ENCODE peak calls at places on chromosomes 1 and 21, in five cellular contexts. One of them, this sample, is unnamed.
A peak's percentile ranks its signal among the peaks of the same experiment; 100 is the strongest.

GRCh38 chr1:22527555-22528296 is 35.6 kb upstream of the EPHA8 start:
- DNase-seq in AG04450: no peak
- DNase-seq in heart right ventricle: no peak
- DNase-seq in testis: no peak
- DNase-seq in ovary: no peak
- DNase-seq in this sample: no peak

GRCh38 chr1:99685516-99686180 is 39.7 kb downstream of the PALMD start:
- DNase-seq in AG04450: peak; percentile 68
- DNase-seq in heart right ventricle: peak; percentile 68
- DNase-seq in testis: peak; percentile 86
- DNase-seq in ovary: peak; percentile 77
- DNase-seq in this sample: peak; percentile 80

GRCh38 chr1:59096501-59096900 is 200.4 kb upstream of the FGGY start:
- DNase-seq in AG04450: no peak
- DNase-seq in heart right ventricle: peak; percentile 29
- DNase-seq in testis: no peak
- DNase-seq in ovary: no peak
- DNase-seq in this sample: no peak

GRCh38 chr21:44345495-44345894 is 6.3 kb upstream of the CFAP410 start:
- DNase-seq in AG04450: no peak
- DNase-seq in heart right ventricle: no peak
- DNase-seq in testis: no peak
- DNase-seq in ovary: no peak
- DNase-seq in this sample: no peak

GRCh38 chr1:47393141-47393540 is 22.9 kb upstream of the FOXE3 start:
- DNase-seq in AG04450: no peak
- DNase-seq in heart right ventricle: no peak
- DNase-seq in testis: no peak
- DNase-seq in ovary: no peak
- DNase-seq in this sample: no peak

GRCh38 chr1:27637052-27637451 is 2.1 kb upstream of the FGR start:
- DNase-seq in AG04450: no peak
- DNase-seq in heart right ventricle: no peak
- DNase-seq in testis: no peak
- DNase-seq in ovary: no peak
- DNase-seq in this sample: no peak

GRCh38 chr1:209862598-209863498 is 35.1 kb downstream of the UTP25 start:
- DNase-seq in AG04450: no peak
- DNase-seq in heart right ventricle: no peak
- DNase-seq in testis: no peak
- DNase-seq in ovary: no peak
- DNase-seq in this sample: no peak

GRCh38 chr1:40257313-40257687 is 736 bp upstream of the ZMPSTE24 start:
- DNase-seq in AG04450: no peak
- DNase-seq in heart right ventricle: no peak
- DNase-seq in testis: no peak
- DNase-seq in ovary: no peak
- DNase-seq in this sample: no peak

GRCh38 chr1:159646687-159647086 is 59.1 kb downstream of the APCS start:
- DNase-seq in AG04450: no peak
- DNase-seq in heart right ventricle: no peak
- DNase-seq in testis: no peak
- DNase-seq in ovary: no peak
- DNase-seq in this sample: no peak

GRCh38 chr1:235502601-235503332 is 1.5 kb downstream of the B3GALNT2 start:
- DNase-seq in AG04450: peak; percentile 27
- DNase-seq in heart right ventricle: no peak
- DNase-seq in testis: no peak
- DNase-seq in ovary: no peak
- DNase-seq in this sample: no peak

GRCh38 chr1:38287036-38287435 is 240.4 kb upstream of the POU3F1 start:
- DNase-seq in AG04450: no peak
- DNase-seq in heart right ventricle: no peak
- DNase-seq in testis: no peak
- DNase-seq in ovary: no peak
- DNase-seq in this sample: no peak

GRCh38 chr1:3779912-3780416 is 7.4 kb downstream of the SMIM1 start:
- DNase-seq in AG04450: no peak
- DNase-seq in heart right ventricle: no peak
- DNase-seq in testis: no peak
- DNase-seq in ovary: no peak
- DNase-seq in this sample: no peak

GRCh38 chr1:9068971-9069323 is 488 bp downstream of the SLC2A5 start:
- DNase-seq in AG04450: no peak
- DNase-seq in heart right ventricle: no peak
- DNase-seq in testis: no peak
- DNase-seq in ovary: no peak
- DNase-seq in this sample: no peak

GRCh38 chr1:244887281-244887680 is 22.9 kb upstream of the HNRNPU start:
- DNase-seq in AG04450: no peak
- DNase-seq in heart right ventricle: no peak
- DNase-seq in testis: no peak
- DNase-seq in ovary: no peak
- DNase-seq in this sample: no peak

GRCh38 chr1:31843506-31843905 is 27.7 kb upstream of the SPOCD1 start:
- DNase-seq in AG04450: peak; percentile 10
- DNase-seq in heart right ventricle: no peak
- DNase-seq in testis: no peak
- DNase-seq in ovary: no peak
- DNase-seq in this sample: no peak

GRCh38 chr1:236128646-236129178 is 13.6 kb upstream of the GPR137B start:
- DNase-seq in AG04450: no peak
- DNase-seq in heart right ventricle: no peak
- DNase-seq in testis: no peak
- DNase-seq in ovary: no peak
- DNase-seq in this sample: no peak

GRCh38 chr1:83756984-83757717 is 241.8 kb downstream of the TTLL7 start:
- DNase-seq in AG04450: no peak
- DNase-seq in heart right ventricle: no peak
- DNase-seq in testis: peak; percentile 15
- DNase-seq in ovary: no peak
- DNase-seq in this sample: no peak

GRCh38 chr1:11940260-11940921 is 5.9 kb downstream of the PLOD1 start:
- DNase-seq in AG04450: no peak
- DNase-seq in heart right ventricle: no peak
- DNase-seq in testis: peak; percentile 31
- DNase-seq in ovary: no peak
- DNase-seq in this sample: no peak

GRCh38 chr1:221832617-221833016 is 90.7 kb upstream of the DUSP10 start:
- DNase-seq in AG04450: no peak
- DNase-seq in heart right ventricle: peak; percentile 17
- DNase-seq in testis: peak; percentile 25
- DNase-seq in ovary: no peak
- DNase-seq in this sample: no peak

GRCh38 chr1:6756455-6756854 is 28.8 kb upstream of the CAMTA1 start:
- DNase-seq in AG04450: no peak
- DNase-seq in heart right ventricle: no peak
- DNase-seq in testis: no peak
- DNase-seq in ovary: no peak
- DNase-seq in this sample: no peak

GRCh38 chr1:27724961-27725373 is 794 bp upstream of the FAM76A start:
- DNase-seq in AG04450: no peak
- DNase-seq in heart right ventricle: peak; percentile 30
- DNase-seq in testis: peak; percentile 64
- DNase-seq in ovary: peak; percentile 51
- DNase-seq in this sample: no peak

GRCh38 chr1:94329276-94329675 is 88.9 kb upstream of the ABCD3 start:
- DNase-seq in AG04450: no peak
- DNase-seq in heart right ventricle: no peak
- DNase-seq in testis: no peak
- DNase-seq in ovary: no peak
- DNase-seq in this sample: no peak
- TF ChIP-seq CTCF in AG04450: no peak
- TF ChIP-seq CTCF in heart right ventricle: no peak
- TF ChIP-seq CTCF in testis: no peak
- TF ChIP-seq CTCF in ovary: no peak
- TF ChIP-seq CTCF in this sample: no peak

GRCh38 chr1:167936930-167937708 is at the start of gene MPC2:
- DNase-seq in AG04450: peak; percentile 34
- DNase-seq in heart right ventricle: peak; percentile 68
- DNase-seq in testis: peak; percentile 91
- DNase-seq in ovary: peak; percentile 86
- DNase-seq in this sample: no peak
- TF ChIP-seq CTCF in AG04450: no peak
- TF ChIP-seq CTCF in heart right ventricle: no peak
- TF ChIP-seq CTCF in testis: no peak
- TF ChIP-seq CTCF in ovary: no peak
- TF ChIP-seq CTCF in this sample: no peak

DNA sequence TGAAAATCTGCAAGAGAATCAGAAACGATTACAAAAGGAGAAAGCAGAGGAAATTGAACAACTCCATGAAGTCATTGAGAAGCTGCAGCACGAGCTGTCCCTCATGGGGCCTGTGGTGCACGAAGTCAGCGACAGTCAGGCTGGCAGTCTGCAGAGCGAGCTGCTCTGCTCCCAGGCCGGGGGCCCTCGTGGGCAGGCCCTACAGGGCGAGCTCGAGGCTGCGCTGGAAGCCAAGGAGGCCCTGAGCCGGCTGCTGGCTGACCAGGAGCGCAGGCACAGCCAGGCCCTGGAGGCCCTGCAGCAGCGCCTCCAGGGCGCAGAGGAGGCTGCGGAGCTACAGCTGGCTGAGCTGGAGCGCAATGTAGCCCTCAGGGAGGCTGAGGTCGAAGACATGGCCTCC is 47.5 kb upstream of the DIP2A start:
- DNase-seq in AG04450: no peak
- DNase-seq in heart right ventricle: no peak
- DNase-seq in testis: no peak
- DNase-seq in ovary: no peak
- DNase-seq in this sample: no peak
- TF ChIP-seq CTCF in AG04450: no peak
- TF ChIP-seq CTCF in heart right ventricle: no peak
- TF ChIP-seq CTCF in testis: no peak
- TF ChIP-seq CTCF in ovary: no peak
- TF ChIP-seq CTCF in this sample: no peak

DNA sequence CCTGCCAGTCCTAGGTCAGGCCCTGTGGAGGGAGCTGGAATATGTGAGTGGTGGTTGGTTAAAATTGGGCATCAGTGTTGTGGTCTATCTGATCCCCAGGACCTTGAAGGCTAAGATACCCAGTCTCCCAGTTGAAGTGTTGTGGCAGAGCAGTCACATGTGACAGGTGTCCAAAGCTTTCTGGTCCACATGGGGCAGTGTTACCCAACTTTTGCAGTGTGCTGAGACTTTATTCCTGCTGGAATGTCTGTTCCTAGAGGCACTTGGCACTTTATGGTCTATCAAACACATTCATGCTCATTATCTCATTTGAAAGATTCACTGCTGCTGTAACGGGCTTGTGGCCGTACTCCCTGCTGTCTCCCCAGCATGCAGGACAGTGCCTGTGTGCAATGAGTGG is 21.0 kb upstream of the LORICRIN start:
- DNase-seq in AG04450: no peak
- DNase-seq in heart right ventricle: no peak
- DNase-seq in testis: no peak
- DNase-seq in ovary: no peak
- DNase-seq in this sample: no peak
- TF ChIP-seq CTCF in AG04450: no peak
- TF ChIP-seq CTCF in heart right ventricle: no peak
- TF ChIP-seq CTCF in testis: no peak
- TF ChIP-seq CTCF in ovary: no peak
- TF ChIP-seq CTCF in this sample: no peak

This sample was measured in retinal pigment epithelial cell.